ENCODE peak calls at places on chromosomes 6 and 20, in eight cellular contexts. M, S, D, X, K, T, U and C are unnamed samples.

GRCh38 chr6:33609444-33610034 is 11.6 kb upstream of the ITPR3 start:
- DNase-seq in K (no peak), U (no peak), S (peak), T (no peak), M (peak), X (no peak), D (no peak), C (no peak)

GRCh38 chr6:1043458-1043836 is 268.5 kb upstream of the FOXQ1 start:
- DNase-seq in M (peak), X (no peak), K (no peak), S (no peak), T (no peak), U (no peak), D (no peak), C (no peak)

GRCh38 chr6:138493413-138493812 is 5.9 kb downstream of the NHSL1 start:
- DNase-seq in U (no peak), S (peak), D (no peak), X (no peak), M (no peak), K (no peak), T (no peak), C (peak)

GRCh38 chr6:41644297-41644879 is 6.1 kb downstream of the MDFI start:
- DNase-seq in X (no peak), K (no peak), S (peak), T (no peak), D (no peak), M (no peak), U (no peak), C (no peak)

GRCh38 chr6:31559958-31560696 is 12.0 kb upstream of the LTA start:
- DNase-seq in K (no peak), U (no peak), X (peak), M (peak), T (no peak), D (peak), S (peak), C (no peak)

GRCh38 chr20:41406307-41406706 is 39.7 kb upstream of the EMILIN3 start:
- DNase-seq in D (no peak), U (no peak), K (no peak), X (no peak), S (no peak), M (no peak), T (no peak), C (no peak)

GRCh38 chr20:46979603-46980241 is 85.1 kb downstream of the EYA2 start:
- DNase-seq in K (no peak), M (no peak), D (no peak), S (peak), T (no peak), U (no peak), X (no peak), C (no peak)

GRCh38 chr6:97068211-97068610 is 143.7 kb downstream of the KLHL32 start:
- DNase-seq in S (peak), K (no peak), M (peak), U (no peak), X (peak), D (peak), T (no peak), C (peak)

GRCh38 chr6:48111143-48111506 is at the start of gene PTCHD4:
- DNase-seq in U (no peak), D (no peak), K (no peak), X (peak), S (peak), T (peak), M (peak), C (peak)

GRCh38 chr20:11676618-11677289 is 240.9 kb upstream of the BTBD3 start:
- DNase-seq in X (peak), D (peak), K (no peak), M (peak), T (peak), S (peak), U (no peak), C (no peak)